ENCODE peak calls at places on chromosomes 2 and 18, in seven cellular contexts. C is transverse colon, O is sigmoid colon, T is SK-N-SH, Q is HCT116, J is spleen, D is HepG2. W is an unnamed sample.

GRCh38 chr2:68263632-68264031 is 11.3 kb upstream of the PPP3R1 start:
- DNase-seq in T (no peak), J (no peak), Q (no peak), D (no peak), C (no peak), O (no peak), W (no peak)

GRCh38 chr2:29060491-29060890 is 13.8 kb downstream of the PCARE start:
- DNase-seq in D (no peak), Q (no peak), C (no peak), O (peak), J (no peak), T (peak), W (no peak)

GRCh38 chr2:181859123-181859522 is 32.4 kb upstream of the ITPRID2 start:
- DNase-seq in C (no peak), D (no peak), O (no peak), T (no peak), Q (no peak), J (no peak), W (no peak)

GRCh38 chr2:8872821-8873432 is 35.5 kb upstream of the KIDINS220 start:
- DNase-seq in O (no peak), Q (peak), C (no peak), D (peak), T (peak), J (no peak), W (no peak)

GRCh38 chr18:28015671-28016070 is 161.3 kb downstream of the CDH2 start:
- DNase-seq in O (no peak), C (no peak), D (no peak), T (no peak), J (no peak), Q (no peak), W (no peak)

GRCh38 chr18:23189768-23190661 is 54.7 kb downstream of the CABLES1 start:
- DNase-seq in D (peak), J (peak), Q (no peak), C (no peak), T (no peak), O (no peak), W (no peak)

GRCh38 chr18:9413586-9413985 is 61.7 kb upstream of the RALBP1 start:
- DNase-seq in C (no peak), O (no peak), J (no peak), Q (no peak), T (no peak), D (no peak), W (no peak)

GRCh38 chr2:217616936-217617335 is 385.9 kb downstream of the TNS1 start:
- DNase-seq in J (no peak), O (no peak), D (no peak), T (no peak), C (no peak), Q (no peak), W (no peak)

DNA sequence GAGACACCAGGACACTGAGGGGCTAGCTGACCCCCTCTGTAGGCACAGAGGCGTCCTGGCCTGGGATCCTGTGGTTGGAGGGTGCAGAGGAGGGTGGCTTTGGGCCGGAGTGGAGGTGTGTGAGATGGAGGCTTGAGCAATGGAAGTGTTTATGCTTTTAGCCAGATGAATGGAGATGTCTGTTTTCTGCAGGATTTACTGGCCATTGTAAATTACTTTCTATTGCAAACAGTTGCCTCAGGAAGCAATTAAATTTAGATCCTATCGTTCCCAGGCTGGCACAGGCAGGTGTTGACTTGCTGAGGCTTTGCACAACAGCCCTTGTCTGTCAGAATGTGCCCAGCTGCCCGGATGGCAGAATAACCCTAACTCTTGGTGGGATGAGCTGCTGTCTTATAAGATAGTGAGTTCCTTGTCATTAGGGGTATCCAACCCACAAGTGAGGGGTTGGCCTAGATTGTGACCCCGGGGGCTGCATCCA is 1.8 kb upstream of the ARID5A start:
- DNase-seq in Q (no peak), D (no peak), O (peak), C (no peak), T (peak), J (peak), W (no peak)
- TF ChIP-seq POLR2AphosphoS5 in Q (no peak), D (no peak), O (no peak), C (no peak), T (no peak), J (no peak), W (no peak)

DNA sequence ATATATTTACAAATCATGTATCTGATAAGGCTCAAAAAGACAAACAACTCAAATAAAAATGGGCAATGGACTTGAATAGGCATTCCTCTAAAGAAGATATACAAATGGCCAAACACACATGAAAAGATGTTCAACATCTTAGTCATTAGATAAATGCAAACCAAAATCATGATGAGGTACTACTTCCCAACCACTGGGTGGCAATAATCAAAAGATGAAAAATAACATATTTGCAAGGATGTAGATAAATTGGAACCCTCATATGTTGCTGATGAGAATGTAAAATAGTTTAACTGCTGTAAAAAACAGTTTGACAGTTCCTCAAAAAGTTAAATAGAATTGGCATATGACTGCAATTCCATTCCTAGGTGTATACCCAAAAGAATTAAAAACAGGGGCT is 132.3 kb downstream of the TTC32 start:
- DNase-seq in O (no peak), T (no peak), Q (no peak), C (no peak), J (no peak), D (no peak), W (no peak)
- TF ChIP-seq CTCF in O (no peak), T (peak), Q (peak), C (no peak), J (no peak), D (peak), W (no peak)

GRCh38 chr2:173086518-173087213 is 11.0 kb downstream of the MAP3K20 start:
- DNase-seq in J (no peak), C (no peak), Q (no peak), O (no peak), T (no peak), D (no peak), W (no peak)
- TF ChIP-seq POLR2AphosphoS5 in J (no peak), C (no peak), Q (no peak), O (no peak), T (no peak), D (no peak), W (no peak)

DNA sequence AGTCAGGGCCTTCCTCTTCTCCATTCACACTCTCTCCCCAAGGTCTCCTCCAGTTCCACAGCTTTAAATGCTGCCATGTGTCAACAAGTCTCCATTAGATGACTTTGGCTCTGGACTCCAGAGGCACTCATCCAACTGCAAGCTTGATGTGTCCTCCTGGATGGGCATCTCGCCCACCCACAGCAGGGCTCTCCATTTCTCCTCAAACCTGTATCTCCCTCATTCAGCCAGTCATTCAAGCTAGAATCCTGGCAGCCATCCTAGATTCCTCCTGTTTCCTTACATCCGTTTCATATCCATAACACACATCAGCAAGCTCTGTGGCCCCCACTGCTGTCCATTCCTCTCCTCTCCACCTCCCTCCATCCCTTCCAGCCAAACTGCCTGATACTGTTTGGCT is 88.4 kb upstream of the AFF3 start:
- DNase-seq in O (no peak), T (no peak), J (no peak), D (no peak), Q (no peak), C (no peak), W (no peak)
- TF ChIP-seq CTCF in O (no peak), T (no peak), J (no peak), D (no peak), Q (no peak), C (no peak), W (no peak)